ENCODE peak calls at places on chromosomes 5 and 9, in ten cellular contexts. One of them, this sample, is unnamed.

GRCh38 chr9:35481347-35481975 is 8.4 kb upstream of the RUSC2 start:
- DNase-seq in NCI-H460: peak
- DNase-seq in non-pigmented ciliary epithelial cell: peak
- DNase-seq in KG1: no peak
- DNase-seq in GM12891: no peak
- DNase-seq in A549: peak
- DNase-seq in NCI-H1436 treated with DMSO at 0.1 percent for 48 hours: no peak
- DNase-seq in SHP77: peak
- DNase-seq in anterior cingulate cortex: no peak
- DNase-seq in head of caudate nucleus: peak
- DNase-seq in this sample: peak

GRCh38 chr5:57302164-57302563 is 128.3 kb downstream of the GPBP1 start:
- DNase-seq in NCI-H460: peak
- DNase-seq in non-pigmented ciliary epithelial cell: no peak
- DNase-seq in KG1: no peak
- DNase-seq in GM12891: no peak
- DNase-seq in A549: no peak
- DNase-seq in NCI-H1436 treated with DMSO at 0.1 percent for 48 hours: no peak
- DNase-seq in SHP77: no peak
- DNase-seq in anterior cingulate cortex: no peak
- DNase-seq in head of caudate nucleus: no peak
- DNase-seq in this sample: peak

GRCh38 chr5:119315516-119315949 is 40.3 kb upstream of the TNFAIP8 start:
- DNase-seq in NCI-H460: peak
- DNase-seq in non-pigmented ciliary epithelial cell: no peak
- DNase-seq in KG1: no peak
- DNase-seq in GM12891: peak
- DNase-seq in A549: peak
- DNase-seq in NCI-H1436 treated with DMSO at 0.1 percent for 48 hours: no peak
- DNase-seq in SHP77: no peak
- DNase-seq in anterior cingulate cortex: no peak
- DNase-seq in head of caudate nucleus: peak
- DNase-seq in this sample: peak

GRCh38 chr5:138033916-138034315 is 1.0 kb upstream of the FAM13B start:
- DNase-seq in NCI-H460: peak
- DNase-seq in non-pigmented ciliary epithelial cell: no peak
- DNase-seq in KG1: no peak
- DNase-seq in GM12891: no peak
- DNase-seq in A549: no peak
- DNase-seq in NCI-H1436 treated with DMSO at 0.1 percent for 48 hours: no peak
- DNase-seq in SHP77: no peak
- DNase-seq in anterior cingulate cortex: no peak
- DNase-seq in head of caudate nucleus: no peak
- DNase-seq in this sample: peak

GRCh38 chr9:132141364-132141947 is 20.4 kb upstream of the NTNG2 start:
- DNase-seq in NCI-H460: no peak
- DNase-seq in non-pigmented ciliary epithelial cell: no peak
- DNase-seq in KG1: no peak
- DNase-seq in GM12891: no peak
- DNase-seq in A549: no peak
- DNase-seq in NCI-H1436 treated with DMSO at 0.1 percent for 48 hours: no peak
- DNase-seq in SHP77: peak
- DNase-seq in anterior cingulate cortex: peak
- DNase-seq in head of caudate nucleus: peak
- DNase-seq in this sample: peak

GRCh38 chr5:10301842-10302610 is 5.7 kb downstream of the CMBL start:
- DNase-seq in NCI-H460: no peak
- DNase-seq in non-pigmented ciliary epithelial cell: no peak
- DNase-seq in KG1: no peak
- DNase-seq in GM12891: no peak
- DNase-seq in A549: peak
- DNase-seq in NCI-H1436 treated with DMSO at 0.1 percent for 48 hours: no peak
- DNase-seq in SHP77: peak
- DNase-seq in anterior cingulate cortex: no peak
- DNase-seq in head of caudate nucleus: peak
- DNase-seq in this sample: no peak

GRCh38 chr9:8677725-8678124 is 878.1 kb upstream of the DMAC1 start:
- DNase-seq in NCI-H460: no peak
- DNase-seq in non-pigmented ciliary epithelial cell: no peak
- DNase-seq in KG1: no peak
- DNase-seq in GM12891: no peak
- DNase-seq in A549: no peak
- DNase-seq in NCI-H1436 treated with DMSO at 0.1 percent for 48 hours: no peak
- DNase-seq in SHP77: no peak
- DNase-seq in anterior cingulate cortex: no peak
- DNase-seq in head of caudate nucleus: no peak
- DNase-seq in this sample: peak

GRCh38 chr5:15500326-15500958 is 462 bp downstream of the FBXL7 start:
- DNase-seq in NCI-H460: no peak
- DNase-seq in non-pigmented ciliary epithelial cell: no peak
- DNase-seq in KG1: no peak
- DNase-seq in GM12891: no peak
- DNase-seq in A549: peak
- DNase-seq in NCI-H1436 treated with DMSO at 0.1 percent for 48 hours: no peak
- DNase-seq in SHP77: no peak
- DNase-seq in anterior cingulate cortex: peak
- DNase-seq in head of caudate nucleus: peak
- DNase-seq in this sample: peak

GRCh38 chr9:113953541-113953940 is 77.4 kb downstream of the ZNF618 start:
- DNase-seq in NCI-H460: no peak
- DNase-seq in non-pigmented ciliary epithelial cell: no peak
- DNase-seq in KG1: no peak
- DNase-seq in GM12891: no peak
- DNase-seq in A549: no peak
- DNase-seq in NCI-H1436 treated with DMSO at 0.1 percent for 48 hours: no peak
- DNase-seq in SHP77: no peak
- DNase-seq in anterior cingulate cortex: no peak
- DNase-seq in head of caudate nucleus: no peak
- DNase-seq in this sample: no peak

GRCh38 chr5:16617272-16617973 is 626 bp upstream of the RETREG1 start:
- DNase-seq in NCI-H460: no peak
- DNase-seq in non-pigmented ciliary epithelial cell: no peak
- DNase-seq in KG1: no peak
- DNase-seq in GM12891: no peak
- DNase-seq in A549: no peak
- DNase-seq in NCI-H1436 treated with DMSO at 0.1 percent for 48 hours: no peak
- DNase-seq in SHP77: peak
- DNase-seq in anterior cingulate cortex: no peak
- DNase-seq in head of caudate nucleus: peak
- DNase-seq in this sample: peak

GRCh38 chr9:129111762-129112151 is 542 bp downstream of the PTPA start:
- DNase-seq in NCI-H460: no peak
- DNase-seq in non-pigmented ciliary epithelial cell: no peak
- DNase-seq in KG1: no peak
- DNase-seq in GM12891: peak
- DNase-seq in A549: peak
- DNase-seq in NCI-H1436 treated with DMSO at 0.1 percent for 48 hours: no peak
- DNase-seq in SHP77: peak
- DNase-seq in anterior cingulate cortex: no peak
- DNase-seq in head of caudate nucleus: peak
- DNase-seq in this sample: peak

GRCh38 chr9:4689687-4690104 is 10.3 kb downstream of the CDC37L1 start:
- DNase-seq in NCI-H460: no peak
- DNase-seq in non-pigmented ciliary epithelial cell: no peak
- DNase-seq in KG1: no peak
- DNase-seq in GM12891: no peak
- DNase-seq in A549: no peak
- DNase-seq in NCI-H1436 treated with DMSO at 0.1 percent for 48 hours: no peak
- DNase-seq in SHP77: no peak
- DNase-seq in anterior cingulate cortex: peak
- DNase-seq in head of caudate nucleus: no peak
- DNase-seq in this sample: no peak

GRCh38 chr5:66653380-66653779 is 57.2 kb downstream of the MAST4 start:
- DNase-seq in NCI-H460: no peak
- DNase-seq in non-pigmented ciliary epithelial cell: no peak
- DNase-seq in KG1: no peak
- DNase-seq in GM12891: no peak
- DNase-seq in A549: no peak
- DNase-seq in NCI-H1436 treated with DMSO at 0.1 percent for 48 hours: no peak
- DNase-seq in SHP77: no peak
- DNase-seq in anterior cingulate cortex: no peak
- DNase-seq in head of caudate nucleus: no peak
- DNase-seq in this sample: no peak

GRCh38 chr5:29800752-29801151 is 1392.7 kb upstream of the CDH6 start:
- DNase-seq in NCI-H460: no peak
- DNase-seq in non-pigmented ciliary epithelial cell: no peak
- DNase-seq in KG1: no peak
- DNase-seq in GM12891: no peak
- DNase-seq in A549: no peak
- DNase-seq in NCI-H1436 treated with DMSO at 0.1 percent for 48 hours: no peak
- DNase-seq in SHP77: no peak
- DNase-seq in anterior cingulate cortex: no peak
- DNase-seq in head of caudate nucleus: no peak
- DNase-seq in this sample: no peak

GRCh38 chr5:136890431-136891148 is 525.2 kb upstream of the TRPC7 start:
- DNase-seq in NCI-H460: no peak
- DNase-seq in non-pigmented ciliary epithelial cell: no peak
- DNase-seq in KG1: no peak
- DNase-seq in GM12891: no peak
- DNase-seq in A549: no peak
- DNase-seq in NCI-H1436 treated with DMSO at 0.1 percent for 48 hours: no peak
- DNase-seq in SHP77: no peak
- DNase-seq in anterior cingulate cortex: no peak
- DNase-seq in head of caudate nucleus: no peak
- DNase-seq in this sample: no peak

GRCh38 chr9:36136277-36136893 is at the start of gene GLIPR2:
- DNase-seq in NCI-H460: peak
- DNase-seq in non-pigmented ciliary epithelial cell: no peak
- DNase-seq in KG1: peak
- DNase-seq in GM12891: peak
- DNase-seq in A549: peak
- DNase-seq in NCI-H1436 treated with DMSO at 0.1 percent for 48 hours: no peak
- DNase-seq in SHP77: no peak
- DNase-seq in anterior cingulate cortex: peak
- DNase-seq in head of caudate nucleus: peak
- DNase-seq in this sample: peak

GRCh38 chr5:175418252-175418651 is 25.7 kb downstream of the DRD1 start:
- DNase-seq in NCI-H460: no peak
- DNase-seq in non-pigmented ciliary epithelial cell: no peak
- DNase-seq in KG1: no peak
- DNase-seq in GM12891: no peak
- DNase-seq in A549: no peak
- DNase-seq in NCI-H1436 treated with DMSO at 0.1 percent for 48 hours: no peak
- DNase-seq in SHP77: no peak
- DNase-seq in anterior cingulate cortex: no peak
- DNase-seq in head of caudate nucleus: no peak
- DNase-seq in this sample: no peak

GRCh38 chr9:128911529-128912035 is 9.2 kb upstream of the PHYHD1 start:
- DNase-seq in NCI-H460: no peak
- DNase-seq in non-pigmented ciliary epithelial cell: no peak
- DNase-seq in KG1: no peak
- DNase-seq in GM12891: no peak
- DNase-seq in A549: peak
- DNase-seq in NCI-H1436 treated with DMSO at 0.1 percent for 48 hours: no peak
- DNase-seq in SHP77: no peak
- DNase-seq in anterior cingulate cortex: peak
- DNase-seq in head of caudate nucleus: no peak
- DNase-seq in this sample: no peak

GRCh38 chr9:112380771-112381181 is 868 bp downstream of the HSDL2 start:
- DNase-seq in NCI-H460: no peak
- DNase-seq in non-pigmented ciliary epithelial cell: no peak
- DNase-seq in KG1: no peak
- DNase-seq in GM12891: no peak
- DNase-seq in A549: no peak
- DNase-seq in NCI-H1436 treated with DMSO at 0.1 percent for 48 hours: no peak
- DNase-seq in SHP77: no peak
- DNase-seq in anterior cingulate cortex: no peak
- DNase-seq in head of caudate nucleus: peak
- DNase-seq in this sample: peak

GRCh38 chr9:114082017-114082735 is 4.1 kb upstream of the AMBP start:
- DNase-seq in NCI-H460: peak
- DNase-seq in non-pigmented ciliary epithelial cell: peak
- DNase-seq in KG1: peak
- DNase-seq in GM12891: peak
- DNase-seq in A549: peak
- DNase-seq in NCI-H1436 treated with DMSO at 0.1 percent for 48 hours: no peak
- DNase-seq in SHP77: peak
- DNase-seq in anterior cingulate cortex: peak
- DNase-seq in head of caudate nucleus: peak
- DNase-seq in this sample: peak